ENCODE peak calls at places on chromosome 16, in nine cellular contexts. P, X, T, O, Y, H, F, B and S are unnamed samples.

GRCh38 chr16:55703003-55704001 is 47.5 kb downstream of the SLC6A2 start:
- DNase-seq in P (peak; percentile 67), X (no peak), T (peak; percentile 69), O (peak; percentile 70), Y (no peak), H (no peak), F (no peak), B (peak; percentile 41), S (no peak)

GRCh38 chr16:57192720-57193486 is 6.8 kb downstream of the RSPRY1 start:
- DNase-seq in P (peak; percentile 47), X (no peak), T (no peak), O (no peak), Y (no peak), H (no peak), F (no peak), B (no peak), S (no peak)

GRCh38 chr16:29316673-29317237 is 89.8 kb downstream of the NPIPB11 start:
- DNase-seq in P (peak; percentile 19), X (no peak), T (no peak), O (no peak), Y (no peak), H (no peak), F (no peak), B (no peak), S (no peak)

GRCh38 chr16:67000384-67001158 is 12.2 kb downstream of the CES4A start:
- DNase-seq in P (peak; percentile 41), X (no peak), T (peak; percentile 93), O (no peak), Y (peak; percentile 60), H (peak; percentile 79), F (peak; percentile 54), B (no peak), S (peak; percentile 73)

GRCh38 chr16:62967606-62968005 is 931.4 kb upstream of the CDH8 start:
- DNase-seq in P (no peak), X (no peak), T (no peak), O (no peak), Y (no peak), H (no peak), F (no peak), B (no peak), S (no peak)

GRCh38 chr16:87661561-87661960 is 59.3 kb downstream of the JPH3 start:
- DNase-seq in P (peak; percentile 56), X (no peak), T (peak; percentile 91), O (peak; percentile 21), Y (no peak), H (no peak), F (no peak), B (peak; percentile 81), S (peak; percentile 82)

GRCh38 chr16:85556456-85557082 is 56.6 kb upstream of the GSE1 start:
- DNase-seq in P (peak; percentile 55), X (peak; percentile 40), T (peak; percentile 64), O (peak; percentile 45), Y (no peak), H (peak; percentile 78), F (peak; percentile 22), B (peak; percentile 58), S (peak; percentile 65)

GRCh38 chr16:19481291-19481690 is 40.6 kb downstream of the GDE1 start:
- DNase-seq in P (peak; percentile 13), X (no peak), T (no peak), O (no peak), Y (no peak), H (no peak), F (no peak), B (no peak), S (no peak)

GRCh38 chr16:86133847-86134375 is 234.9 kb downstream of the IRF8 start:
- DNase-seq in P (no peak), X (no peak), T (no peak), O (no peak), Y (no peak), H (no peak), F (no peak), B (no peak), S (no peak)

GRCh38 chr16:12228607-12229499 is 252.3 kb downstream of the SNX29 start:
- DNase-seq in P (peak; percentile 87), X (peak; percentile 1), T (peak; percentile 78), O (peak; percentile 69), Y (no peak), H (no peak), F (no peak), B (peak; percentile 65), S (peak; percentile 78)

GRCh38 chr16:17228048-17228707 is 242.6 kb downstream of the XYLT1 start:
- DNase-seq in P (no peak), X (no peak), T (no peak), O (no peak), Y (no peak), H (no peak), F (no peak), B (no peak), S (no peak)

GRCh38 chr16:30535106-30535776 is 583 bp upstream of the ZNF747 start:
- DNase-seq in P (no peak), X (no peak), T (no peak), O (no peak), Y (no peak), H (no peak), F (no peak), B (no peak), S (no peak)

GRCh38 chr16:18796377-18796776 is 5.0 kb downstream of the ARL6IP1 start:
- DNase-seq in P (peak; percentile 14), X (no peak), T (no peak), O (no peak), Y (no peak), H (no peak), F (no peak), B (no peak), S (no peak)

GRCh38 chr16:1245452-1246005 is 5.0 kb downstream of the TPSAB1 start:
- DNase-seq in P (no peak), X (no peak), T (peak; percentile 9), O (no peak), Y (no peak), H (no peak), F (no peak), B (no peak), S (no peak)

GRCh38 chr16:55773859-55774549 is 58.9 kb downstream of the CES1 start:
- DNase-seq in P (no peak), X (no peak), T (no peak), O (no peak), Y (no peak), H (no peak), F (no peak), B (no peak), S (no peak)

GRCh38 chr16:660459-661183 is 7.3 kb upstream of the RHOT2 start:
- DNase-seq in P (peak; percentile 87), X (peak; percentile 47), T (peak; percentile 97), O (peak; percentile 78), Y (peak; percentile 87), H (peak; percentile 92), F (peak; percentile 70), B (peak; percentile 91), S (peak; percentile 93)

GRCh38 chr16:21971856-21972255 is 18.7 kb downstream of the UQCRC2 start:
- DNase-seq in P (no peak), X (no peak), T (no peak), O (no peak), Y (no peak), H (no peak), F (no peak), B (no peak), S (no peak)

GRCh38 chr16:21097151-21097550 is 53.5 kb downstream of the DNAH3 start:
- DNase-seq in P (peak; percentile 77), X (no peak), T (no peak), O (no peak), Y (no peak), H (no peak), F (no peak), B (no peak), S (no peak)